ENCODE peak calls at places on chromosome 18, in four cellular contexts. One of them, this sample, is unnamed. For H3K36me3 and H3K4me1, the result is how much of the 10 kb centered on the place peaks cover.

GRCh38 chr18:68721681-68722583 is 7.0 kb upstream of the TMX3 start:
- DNase-seq in kidney: no peak
- DNase-seq in HCT116: no peak
- DNase-seq in fibroblast of lung: no peak
- DNase-seq in this sample: no peak

GRCh38 chr18:26362021-26362420 is 135.8 kb downstream of the TAF4B start:
- DNase-seq in HCT116: no peak
- DNase-seq in kidney: no peak
- DNase-seq in fibroblast of lung: no peak
- DNase-seq in this sample: no peak

GRCh38 chr18:57455576-57456129 is 20.5 kb downstream of the ONECUT2 start:
- DNase-seq in fibroblast of lung: no peak
- DNase-seq in HCT116: no peak
- DNase-seq in kidney: no peak
- DNase-seq in this sample: no peak

GRCh38 chr18:48007955-48008701 is 77.7 kb upstream of the SMAD2 start:
- DNase-seq in kidney: peak
- DNase-seq in HCT116: no peak
- DNase-seq in fibroblast of lung: peak
- DNase-seq in this sample: peak

GRCh38 chr18:2471523-2471922 is 99.8 kb downstream of the METTL4 start:
- DNase-seq in kidney: no peak
- DNase-seq in HCT116: no peak
- DNase-seq in fibroblast of lung: no peak
- DNase-seq in this sample: no peak

GRCh38 chr18:56988022-56988421 is 158.9 kb upstream of the BOD1L2 start:
- DNase-seq in HCT116: no peak
- DNase-seq in fibroblast of lung: no peak
- DNase-seq in kidney: no peak
- DNase-seq in this sample: no peak

GRCh38 chr18:41938445-41938844 is 16.6 kb upstream of the PIK3C3 start:
- DNase-seq in fibroblast of lung: peak
- DNase-seq in kidney: no peak
- DNase-seq in HCT116: no peak
- DNase-seq in this sample: no peak

GRCh38 chr18:48850891-48851302 is 99.9 kb downstream of the SMAD7 start:
- DNase-seq in kidney: no peak
- DNase-seq in HCT116: no peak
- DNase-seq in fibroblast of lung: peak
- DNase-seq in this sample: peak

GRCh38 chr18:7334973-7335568 is 104.2 kb downstream of the LRRC30 start:
- DNase-seq in kidney: no peak
- DNase-seq in fibroblast of lung: no peak
- DNase-seq in HCT116: no peak
- DNase-seq in this sample: no peak

GRCh38 chr18:74064510-74064909 is 83.1 kb downstream of the FBXO15 start:
- DNase-seq in HCT116: no peak
- DNase-seq in kidney: no peak
- DNase-seq in fibroblast of lung: no peak
- DNase-seq in this sample: no peak

GRCh38 chr18:79524181-79525078 is 128.7 kb downstream of the NFATC1 start:
- DNase-seq in fibroblast of lung: no peak
- DNase-seq in kidney: peak
- DNase-seq in HCT116: no peak
- DNase-seq in this sample: peak

GRCh38 chr18:36903215-36903928 is 74.4 kb downstream of the KIAA1328 start:
- DNase-seq in kidney: no peak
- DNase-seq in fibroblast of lung: peak
- DNase-seq in HCT116: no peak
- DNase-seq in this sample: no peak

GRCh38 chr18:808086-808485 is 4.0 kb downstream of the YES1 start:
- DNase-seq in kidney: no peak
- DNase-seq in fibroblast of lung: peak
- DNase-seq in HCT116: no peak
- DNase-seq in this sample: no peak

GRCh38 chr18:3529077-3529476 is 79.1 kb downstream of the TGIF1 start:
- DNase-seq in kidney: no peak
- DNase-seq in HCT116: no peak
- DNase-seq in fibroblast of lung: no peak
- DNase-seq in this sample: no peak

GRCh38 chr18:57910817-57911216 is 107.7 kb upstream of the ATP8B1 start:
- DNase-seq in fibroblast of lung: no peak
- DNase-seq in HCT116: no peak
- DNase-seq in kidney: no peak
- DNase-seq in this sample: no peak

GRCh38 chr18:74598350-74599001 is 806 bp downstream of the ZNF407 start:
- DNase-seq in HCT116: peak
- DNase-seq in kidney: peak
- DNase-seq in fibroblast of lung: peak
- DNase-seq in this sample: peak

GRCh38 chr18:13199169-13199568 is 19.4 kb upstream of the LDLRAD4 start:
- DNase-seq in fibroblast of lung: no peak
- DNase-seq in HCT116: no peak
- DNase-seq in kidney: no peak
- DNase-seq in this sample: no peak

GRCh38 chr18:3612315-3612714 is 162.3 kb downstream of the TGIF1 start:
- DNase-seq in HCT116: no peak
- DNase-seq in fibroblast of lung: no peak
- DNase-seq in kidney: no peak
- DNase-seq in this sample: no peak

GRCh38 chr18:13420969-13421686 is 202.6 kb downstream of the LDLRAD4 start:
- DNase-seq in kidney: no peak
- DNase-seq in fibroblast of lung: no peak
- DNase-seq in HCT116: no peak
- DNase-seq in this sample: no peak

GRCh38 chr18:74506405-74507119 is 10.4 kb downstream of the CNDP2 start:
- DNase-seq in HCT116: no peak
- DNase-seq in kidney: peak
- DNase-seq in fibroblast of lung: no peak
- DNase-seq in this sample: no peak

GRCh38 chr18:68676913-68677312 is 38.0 kb downstream of the TMX3 start:
- DNase-seq in fibroblast of lung: no peak
- DNase-seq in HCT116: no peak
- DNase-seq in kidney: no peak
- DNase-seq in this sample: no peak

GRCh38 chr18:51520676-51521180 is 323.2 kb upstream of the MEX3C start:
- DNase-seq in fibroblast of lung: no peak
- DNase-seq in HCT116: no peak
- DNase-seq in kidney: no peak
- DNase-seq in this sample: no peak

GRCh38 chr18:3466051-3466450 is 16.1 kb downstream of the TGIF1 start:
- DNase-seq in kidney: no peak
- DNase-seq in fibroblast of lung: peak
- DNase-seq in HCT116: no peak
- DNase-seq in this sample: no peak

GRCh38 chr18:27645929-27646328 is 460.8 kb upstream of the CHST9 start:
- DNase-seq in kidney: no peak
- DNase-seq in fibroblast of lung: peak
- DNase-seq in HCT116: no peak
- DNase-seq in this sample: no peak

GRCh38 chr18:79123948-79124347 is 54.8 kb downstream of the ATP9B start:
- DNase-seq in kidney: no peak
- DNase-seq in HCT116: no peak
- DNase-seq in fibroblast of lung: peak
- DNase-seq in this sample: no peak

GRCh38 chr18:48333563-48333962 is 75.6 kb downstream of the ZBTB7C start:
- DNase-seq in kidney: no peak
- DNase-seq in HCT116: no peak
- DNase-seq in fibroblast of lung: no peak
- DNase-seq in this sample: no peak

GRCh38 chr18:41058351-41059125 is 896.5 kb upstream of the PIK3C3 start:
- DNase-seq in HCT116: no peak
- DNase-seq in fibroblast of lung: peak
- DNase-seq in kidney: no peak
- DNase-seq in this sample: no peak

GRCh38 chr18:2978626-2979025 is 34.3 kb downstream of the LPIN2 start:
- DNase-seq in fibroblast of lung: peak
- DNase-seq in kidney: no peak
- DNase-seq in HCT116: no peak
- DNase-seq in this sample: no peak

GRCh38 chr18:13378150-13378549 is 159.6 kb downstream of the LDLRAD4 start:
- DNase-seq in kidney: no peak
- DNase-seq in fibroblast of lung: no peak
- DNase-seq in HCT116: no peak
- DNase-seq in this sample: no peak

GRCh38 chr18:70197042-70197441 is 8.4 kb downstream of the RTTN start:
- DNase-seq in kidney: no peak
- DNase-seq in fibroblast of lung: no peak
- DNase-seq in HCT116: no peak
- DNase-seq in this sample: no peak

GRCh38 chr18:9103488-9103887 is 989 bp downstream of the NDUFV2 start:
- DNase-seq in fibroblast of lung: no peak
- DNase-seq in kidney: no peak
- DNase-seq in HCT116: no peak
- DNase-seq in this sample: no peak

GRCh38 chr18:13137041-13137938 is 81.3 kb upstream of the LDLRAD4 start:
- DNase-seq in fibroblast of lung: peak
- DNase-seq in HCT116: no peak
- DNase-seq in kidney: peak
- DNase-seq in this sample: peak

GRCh38 chr18:13447621-13448020 is 229.1 kb downstream of the LDLRAD4 start:
- DNase-seq in kidney: no peak
- DNase-seq in fibroblast of lung: peak
- DNase-seq in HCT116: no peak
- DNase-seq in this sample: no peak

GRCh38 chr18:9091066-9091476 is 11.4 kb upstream of the NDUFV2 start:
- DNase-seq in HCT116: no peak
- DNase-seq in fibroblast of lung: no peak
- DNase-seq in kidney: no peak
- DNase-seq in this sample: no peak

GRCh38 chr18:48803518-48803917 is 147.2 kb downstream of the SMAD7 start:
- DNase-seq in kidney: no peak
- DNase-seq in fibroblast of lung: no peak
- DNase-seq in HCT116: no peak
- DNase-seq in this sample: no peak

GRCh38 chr18:44917865-44918476 is 237.3 kb downstream of the SETBP1 start:
- DNase-seq in fibroblast of lung: no peak
- DNase-seq in kidney: peak
- DNase-seq in HCT116: no peak
- DNase-seq in this sample: peak

GRCh38 chr18:25827961-25828561 is 262.4 kb downstream of the SS18 start:
- DNase-seq in kidney: no peak
- DNase-seq in HCT116: no peak
- DNase-seq in fibroblast of lung: peak
- DNase-seq in this sample: no peak

DNA sequence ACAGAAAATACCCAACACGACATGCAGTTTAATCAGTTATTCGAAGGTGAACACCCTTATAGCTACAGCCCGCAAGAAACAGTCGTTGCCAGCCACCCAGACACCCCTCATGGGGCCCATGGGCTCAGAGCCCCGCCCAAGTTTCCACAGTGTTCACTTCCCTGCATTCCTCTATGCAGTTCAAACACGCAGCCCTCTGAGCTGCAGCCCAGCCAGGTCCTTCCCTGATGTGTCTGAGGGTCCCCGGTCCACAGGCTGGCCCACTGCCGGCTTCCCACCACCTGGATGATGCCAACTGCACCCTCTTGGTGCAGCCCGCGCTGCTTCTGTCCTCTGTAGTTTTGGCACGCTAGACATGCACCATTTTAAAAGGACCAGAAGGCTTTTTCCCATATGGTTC is 87.4 kb downstream of the ZNF516 start:
- DNase-seq in fibroblast of lung: no peak
- DNase-seq in kidney: no peak
- DNase-seq in HCT116: no peak
- DNase-seq in this sample: no peak
- H3K36me3 ChIP-seq in fibroblast of lung: under half
- H3K36me3 ChIP-seq in kidney: under half
- H3K36me3 ChIP-seq in HCT116: under half
- H3K36me3 ChIP-seq in this sample: under half

GRCh38 chr18:35060092-35060491 is 18.9 kb downstream of the MAPRE2 start:
- DNase-seq in kidney: no peak
- DNase-seq in HCT116: no peak
- DNase-seq in fibroblast of lung: no peak
- DNase-seq in this sample: peak
- H3K4me1 ChIP-seq in kidney: under half
- H3K4me1 ChIP-seq in HCT116: under half
- H3K4me1 ChIP-seq in fibroblast of lung: under half
- H3K4me1 ChIP-seq in this sample: under half

GRCh38 chr18:46518438-46518837 is 138.6 kb downstream of the LOXHD1 start:
- DNase-seq in kidney: no peak
- DNase-seq in HCT116: no peak
- DNase-seq in fibroblast of lung: no peak
- DNase-seq in this sample: no peak
- H3K36me3 ChIP-seq in kidney: under half
- H3K36me3 ChIP-seq in HCT116: under half
- H3K36me3 ChIP-seq in fibroblast of lung: under half
- H3K36me3 ChIP-seq in this sample: under half

DNA sequence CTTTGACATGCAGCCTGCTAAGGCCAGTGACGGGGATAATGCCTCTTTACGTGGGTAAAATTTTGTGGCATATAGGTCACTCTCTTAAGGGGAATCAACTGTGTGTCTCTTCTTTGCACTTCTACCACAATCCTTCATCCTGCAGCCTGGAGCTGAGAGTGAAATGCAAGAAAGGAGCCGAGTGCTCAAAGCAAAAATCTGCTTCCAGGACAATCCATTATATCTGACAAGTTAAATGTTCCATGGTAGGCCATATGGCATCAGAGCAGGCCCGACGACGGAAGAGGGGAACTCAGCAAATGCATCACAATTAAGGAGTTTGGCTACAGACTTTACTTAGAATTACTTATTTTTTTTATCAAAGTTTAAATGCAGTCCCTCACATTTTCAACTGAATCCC is 171.2 kb downstream of the TCF4 start:
- DNase-seq in kidney: no peak
- DNase-seq in fibroblast of lung: peak
- DNase-seq in HCT116: no peak
- DNase-seq in this sample: no peak
- H3K4me1 ChIP-seq in kidney: under half
- H3K4me1 ChIP-seq in fibroblast of lung: under half
- H3K4me1 ChIP-seq in HCT116: under half
- H3K4me1 ChIP-seq in this sample: under half

GRCh38 chr18:76482971-76483691 is 11.9 kb downstream of the ZNF516 start:
- DNase-seq in kidney: no peak
- DNase-seq in HCT116: no peak
- DNase-seq in fibroblast of lung: no peak
- DNase-seq in this sample: no peak
- H3K36me3 ChIP-seq in kidney: under half
- H3K36me3 ChIP-seq in HCT116: under half
- H3K36me3 ChIP-seq in fibroblast of lung: under half
- H3K36me3 ChIP-seq in this sample: under half

GRCh38 chr18:62531078-62531477 is 8.3 kb downstream of the ZCCHC2 start:
- DNase-seq in kidney: no peak
- DNase-seq in HCT116: no peak
- DNase-seq in fibroblast of lung: no peak
- DNase-seq in this sample: no peak
- H3K4me1 ChIP-seq in kidney: under half
- H3K4me1 ChIP-seq in HCT116: under half
- H3K4me1 ChIP-seq in fibroblast of lung: under half
- H3K4me1 ChIP-seq in this sample: under half

This sample was measured in pancreas.